ENCODE peak calls at places on chromosomes 11 and 22, in five cellular contexts. W, P, L, T and N are unnamed samples.
A peak's percentile ranks its signal among the peaks of the same experiment; 100 is the strongest.

GRCh38 chr11:66321606-66322005 is 4.8 kb upstream of the CD248 start:
- DNase-seq in W (no peak), P (no peak), L (no peak), T (no peak), N (no peak)

GRCh38 chr11:58573451-58574104 is 2.1 kb downstream of the LPXN start:
- DNase-seq in W (peak; percentile 88), P (peak; percentile 47), L (peak; percentile 86), T (no peak), N (peak; percentile 85)

GRCh38 chr11:24516658-24517057 is 19.8 kb downstream of the LUZP2 start:
- DNase-seq in W (no peak), P (no peak), L (no peak), T (no peak), N (no peak)

GRCh38 chr11:7471071-7471470 is 14.2 kb upstream of the OLFML1 start:
- DNase-seq in W (no peak), P (no peak), L (no peak), T (no peak), N (no peak)

GRCh38 chr22:40203568-40203967 is 25.8 kb downstream of the TNRC6B start:
- DNase-seq in W (peak; percentile 36), P (no peak), L (peak; percentile 28), T (no peak), N (peak; percentile 38)

GRCh38 chr22:25067851-25068421 is 115.4 kb downstream of the KIAA1671 start:
- DNase-seq in W (no peak), P (peak; percentile 78), L (no peak), T (no peak), N (no peak)

GRCh38 chr11:1261241-1262071 is 38.6 kb downstream of the MUC5B start:
- DNase-seq in W (no peak), P (no peak), L (no peak), T (no peak), N (no peak)

GRCh38 chr22:19796169-19796568 is 35.6 kb downstream of the TBX1 start:
- DNase-seq in W (no peak), P (no peak), L (no peak), T (no peak), N (no peak)

GRCh38 chr11:27520226-27520625 is 13.7 kb upstream of the LIN7C start:
- DNase-seq in W (no peak), P (no peak), L (no peak), T (no peak), N (no peak)

GRCh38 chr11:78940500-78941225 is 366.0 kb upstream of the NARS2 start:
- DNase-seq in W (no peak), P (no peak), L (no peak), T (no peak), N (no peak)

GRCh38 chr11:44256673-44257291 is 53.2 kb downstream of the ALX4 start:
- DNase-seq in W (no peak), P (no peak), L (no peak), T (no peak), N (no peak)

GRCh38 chr11:129888451-129888850 is 6.9 kb downstream of the NFRKB start:
- DNase-seq in W (peak; percentile 8), P (no peak), L (no peak), T (no peak), N (no peak)

GRCh38 chr11:94774345-94774744 is 6.2 kb downstream of the AMOTL1 start:
- DNase-seq in W (peak; percentile 62), P (no peak), L (peak; percentile 77), T (no peak), N (peak; percentile 48)

GRCh38 chr11:15493921-15494630 is 379.4 kb downstream of the INSC start:
- DNase-seq in W (no peak), P (no peak), L (no peak), T (no peak), N (no peak)

GRCh38 chr11:128409476-128409875 is 177.9 kb downstream of the ETS1 start:
- DNase-seq in W (peak; percentile 80), P (no peak), L (peak; percentile 85), T (no peak), N (peak; percentile 94)

GRCh38 chr22:33932997-33933396 is 12.7 kb upstream of the LARGE1 start:
- DNase-seq in W (no peak), P (no peak), L (no peak), T (no peak), N (no peak)

GRCh38 chr22:46192210-46192993 is 42.1 kb downstream of the PPARA start:
- DNase-seq in W (no peak), P (no peak), L (no peak), T (no peak), N (no peak)